ENCODE peak calls at places on chromosomes 2 and 18, in eight cellular contexts. L is HepG2; K is mucosa of gallbladder; S is stimulated activated CD8-positive, alpha-beta memory T cell treated with anti-CD3 and anti-CD28 coated beads, Interleukin-15, amount 100 ng/mL, for 24 hours; J is iPS-NIHi11; A is left cardiac atrium; Y is sigmoid colon; E is cardiac fibroblast. V is an unnamed sample.

GRCh38 chr2:232981767-232982360 is 31.2 kb downstream of the NGEF start:
- DNase-seq in L (peak), K (no peak), S (no peak), J (no peak), A (no peak), Y (no peak), E (no peak), V (no peak)

GRCh38 chr2:133352719-133353118 is 215.5 kb downstream of the NCKAP5 start:
- DNase-seq in L (no peak), K (peak), S (no peak), J (no peak), A (no peak), Y (peak), E (no peak), V (no peak)

GRCh38 chr2:169173876-169174275 is 104.5 kb downstream of the DHRS9 start:
- DNase-seq in L (no peak), K (no peak), S (no peak), J (no peak), A (peak), Y (no peak), E (no peak), V (no peak)

GRCh38 chr2:238003234-238004032 is 36.6 kb downstream of the UBE2F start:
- DNase-seq in L (no peak), K (no peak), S (no peak), J (no peak), A (no peak), Y (no peak), E (no peak), V (no peak)

GRCh38 chr2:152509772-152510491 is 175.0 kb downstream of the FMNL2 start:
- DNase-seq in L (no peak), K (no peak), S (no peak), J (no peak), A (no peak), Y (no peak), E (no peak), V (no peak)

GRCh38 chr2:11507517-11507916 is 26.3 kb upstream of the GREB1 start:
- DNase-seq in L (no peak), K (no peak), S (no peak), J (no peak), A (no peak), Y (no peak), E (no peak), V (no peak)

GRCh38 chr2:5766051-5766450 is 73.9 kb downstream of the SOX11 start:
- DNase-seq in L (no peak), K (no peak), S (no peak), J (no peak), A (no peak), Y (no peak), E (no peak), V (no peak)

GRCh38 chr18:46293699-46294300 is 189.6 kb downstream of the HAUS1 start:
- DNase-seq in L (no peak), K (no peak), S (no peak), J (peak), A (no peak), Y (no peak), E (no peak), V (no peak)

GRCh38 chr2:159226059-159226461 is 60.4 kb downstream of the WDSUB1 start:
- DNase-seq in L (peak), K (no peak), S (no peak), J (no peak), A (no peak), Y (no peak), E (peak), V (no peak)

GRCh38 chr2:10948165-10948564 is 36.4 kb downstream of the KCNF1 start:
- DNase-seq in L (no peak), K (no peak), S (no peak), J (no peak), A (no peak), Y (no peak), E (no peak), V (no peak)

GRCh38 chr2:162333968-162334367 is 10.0 kb upstream of the GCA start:
- DNase-seq in L (peak), K (peak), S (no peak), J (peak), A (no peak), Y (no peak), E (peak), V (no peak)

GRCh38 chr2:200454839-200455801 is 54.7 kb downstream of the KCTD18 start:
- DNase-seq in L (peak), K (no peak), S (no peak), J (no peak), A (no peak), Y (no peak), E (peak), V (no peak)

GRCh38 chr18:12271376-12272235 is 17.4 kb downstream of the CIDEA start:
- DNase-seq in L (peak), K (peak), S (peak), J (peak), A (peak), Y (peak), E (peak), V (no peak)

GRCh38 chr2:71798266-71799012 is 345.1 kb downstream of the DYSF start:
- DNase-seq in L (peak), K (no peak), S (no peak), J (peak), A (peak), Y (peak), E (peak), V (no peak)

GRCh38 chr2:97733341-97734035 is 20.1 kb downstream of the ZAP70 start:
- DNase-seq in L (no peak), K (no peak), S (no peak), J (no peak), A (no peak), Y (no peak), E (no peak), V (no peak)

GRCh38 chr2:113234721-113235346 is 43.9 kb downstream of the PAX8 start:
- DNase-seq in L (no peak), K (no peak), S (no peak), J (no peak), A (no peak), Y (no peak), E (no peak), V (no peak)

GRCh38 chr18:35331367-35332087 is 12.7 kb downstream of the ZNF24 start:
- DNase-seq in L (no peak), K (no peak), S (no peak), J (no peak), A (no peak), Y (no peak), E (peak), V (no peak)

GRCh38 chr18:3845176-3845575 is 395.2 kb downstream of the TGIF1 start:
- DNase-seq in L (no peak), K (no peak), S (no peak), J (no peak), A (no peak), Y (no peak), E (no peak), V (no peak)

GRCh38 chr2:68292108-68292710 is 27.5 kb downstream of the CNRIP1 start:
- DNase-seq in L (peak), K (no peak), S (no peak), J (peak), A (no peak), Y (no peak), E (peak), V (no peak)

GRCh38 chr2:150911766-150912280 is 349.8 kb downstream of the RBM43 start:
- DNase-seq in L (peak), K (peak), S (no peak), J (no peak), A (peak), Y (peak), E (peak), V (no peak)

GRCh38 chr2:237616373-237617304 is 10.7 kb upstream of the LRRFIP1 start:
- DNase-seq in L (no peak), K (no peak), S (no peak), J (no peak), A (no peak), Y (no peak), E (peak), V (no peak)

GRCh38 chr2:100924520-100925451 is 77.3 kb upstream of the RPL31 start:
- DNase-seq in L (no peak), K (peak), S (no peak), J (no peak), A (peak), Y (no peak), E (peak), V (no peak)

GRCh38 chr18:76752400-76752799 is 70.0 kb upstream of the ZNF236 start:
- DNase-seq in L (no peak), K (no peak), S (no peak), J (no peak), A (no peak), Y (no peak), E (no peak), V (no peak)

GRCh38 chr2:70715161-70715985 is 52.6 kb downstream of the ADD2 start:
- DNase-seq in L (no peak), K (no peak), S (no peak), J (no peak), A (no peak), Y (peak), E (no peak), V (no peak)

GRCh38 chr2:42598656-42599267 is 30.3 kb downstream of the MTA3 start:
- DNase-seq in L (no peak), K (no peak), S (no peak), J (peak), A (no peak), Y (no peak), E (no peak), V (no peak)

GRCh38 chr2:37276291-37276690 is 44.8 kb downstream of the NDUFAF7 start:
- DNase-seq in L (no peak), K (no peak), S (no peak), J (no peak), A (no peak), Y (no peak), E (no peak), V (no peak)

GRCh38 chr2:172196768-172197322 is 94.1 kb upstream of the DLX2 start:
- DNase-seq in L (no peak), K (no peak), S (no peak), J (no peak), A (peak), Y (no peak), E (peak), V (no peak)

GRCh38 chr2:163345795-163346573 is 389.8 kb downstream of the FIGN start:
- DNase-seq in L (peak), K (no peak), S (no peak), J (peak), A (no peak), Y (no peak), E (peak), V (no peak)

GRCh38 chr2:114400890-114401289 is 41.6 kb upstream of the DPP10 start:
- DNase-seq in L (no peak), K (no peak), S (no peak), J (no peak), A (no peak), Y (no peak), E (no peak), V (no peak)

GRCh38 chr2:36667931-36668330 is 28.6 kb upstream of the VIT start:
- DNase-seq in L (no peak), K (no peak), S (no peak), J (peak), A (no peak), Y (no peak), E (no peak), V (no peak)

GRCh38 chr2:236974752-236975151 is 110.9 kb upstream of the COPS8 start:
- DNase-seq in L (no peak), K (no peak), S (no peak), J (no peak), A (no peak), Y (no peak), E (no peak), V (no peak)

GRCh38 chr2:101775092-101775491 is 77.6 kb downstream of the MAP4K4 start:
- DNase-seq in L (no peak), K (no peak), S (no peak), J (no peak), A (no peak), Y (no peak), E (peak), V (no peak)

GRCh38 chr2:1227289-1227900 is 185.9 kb upstream of the TPO start:
- DNase-seq in L (no peak), K (no peak), S (no peak), J (no peak), A (no peak), Y (no peak), E (peak), V (no peak)

GRCh38 chr2:67777010-67777409 is 285.8 kb downstream of the C1D start:
- DNase-seq in L (no peak), K (no peak), S (no peak), J (no peak), A (no peak), Y (no peak), E (no peak), V (no peak)

GRCh38 chr2:138711812-138712211 is 68.4 kb downstream of the NXPH2 start:
- DNase-seq in L (no peak), K (no peak), S (no peak), J (no peak), A (peak), Y (no peak), E (no peak), V (no peak)

GRCh38 chr2:32416519-32416918 is 59.7 kb downstream of the BIRC6 start:
- DNase-seq in L (no peak), K (no peak), S (no peak), J (no peak), A (no peak), Y (no peak), E (no peak), V (no peak)

GRCh38 chr18:33573193-33573592 is 4.8 kb upstream of the ASXL3 start:
- DNase-seq in L (no peak), K (no peak), S (no peak), J (no peak), A (no peak), Y (no peak), E (no peak), V (no peak)

GRCh38 chr2:158822212-158822611 is 27.1 kb downstream of the DAPL1 start:
- DNase-seq in L (no peak), K (no peak), S (no peak), J (no peak), A (no peak), Y (no peak), E (no peak), V (no peak)

GRCh38 chr2:233448220-233448559 is 93.9 kb downstream of the DGKD start:
- DNase-seq in L (peak), K (no peak), S (no peak), J (peak), A (peak), Y (peak), E (peak), V (no peak)

V was measured in cortex of kidney.